ENCODE peak calls at places on chromosomes 3 and 15, in nine cellular contexts. One of them, this sample, is unnamed.
A peak's percentile ranks its signal among the peaks of the same experiment; 100 is the strongest.

GRCh38 chr3:125340121-125340520 is 35.0 kb downstream of the ZNF148 start:
- DNase-seq in substantia nigra: no peak
- DNase-seq in Daoy: no peak
- DNase-seq in M059J: peak; percentile 24
- DNase-seq in H7: no peak
- DNase-seq in GM13976: no peak
- DNase-seq in right atrium auricular region: no peak
- DNase-seq in NCI-H1694 treated with DMSO at 0.1 percent for 48 hours: no peak
- DNase-seq in fibroblast of pulmonary artery: no peak
- DNase-seq in this sample: no peak

GRCh38 chr3:39413691-39414420 is 7.3 kb downstream of the RPSA start:
- DNase-seq in fibroblast of pulmonary artery: peak; percentile 39
- DNase-seq in right atrium auricular region: no peak
- DNase-seq in Daoy: no peak
- DNase-seq in GM13976: no peak
- DNase-seq in H7: no peak
- DNase-seq in substantia nigra: no peak
- DNase-seq in M059J: no peak
- DNase-seq in NCI-H1694 treated with DMSO at 0.1 percent for 48 hours: no peak
- DNase-seq in this sample: no peak

GRCh38 chr3:132723024-132723462 is 834 bp upstream of the NPHP3 start:
- DNase-seq in GM13976: peak; percentile 37
- DNase-seq in substantia nigra: no peak
- DNase-seq in fibroblast of pulmonary artery: no peak
- DNase-seq in NCI-H1694 treated with DMSO at 0.1 percent for 48 hours: peak; percentile 73
- DNase-seq in Daoy: no peak
- DNase-seq in H7: no peak
- DNase-seq in right atrium auricular region: no peak
- DNase-seq in M059J: no peak
- DNase-seq in this sample: no peak

GRCh38 chr3:16512435-16513140 is 911 bp downstream of the RFTN1 start:
- DNase-seq in Daoy: peak; percentile 42
- DNase-seq in substantia nigra: no peak
- DNase-seq in NCI-H1694 treated with DMSO at 0.1 percent for 48 hours: no peak
- DNase-seq in right atrium auricular region: peak; percentile 66
- DNase-seq in M059J: no peak
- DNase-seq in H7: peak; percentile 74
- DNase-seq in GM13976: peak; percentile 52
- DNase-seq in fibroblast of pulmonary artery: no peak
- DNase-seq in this sample: no peak

GRCh38 chr3:27680517-27681246 is 41.4 kb downstream of the EOMES start:
- DNase-seq in right atrium auricular region: no peak
- DNase-seq in GM13976: no peak
- DNase-seq in substantia nigra: no peak
- DNase-seq in Daoy: no peak
- DNase-seq in NCI-H1694 treated with DMSO at 0.1 percent for 48 hours: no peak
- DNase-seq in fibroblast of pulmonary artery: no peak
- DNase-seq in M059J: no peak
- DNase-seq in H7: peak; percentile 26
- DNase-seq in this sample: peak; percentile 39

GRCh38 chr15:62857411-62857853 is 185.1 kb upstream of the TPM1 start:
- DNase-seq in fibroblast of pulmonary artery: no peak
- DNase-seq in GM13976: no peak
- DNase-seq in M059J: peak; percentile 84
- DNase-seq in Daoy: peak; percentile 54
- DNase-seq in substantia nigra: no peak
- DNase-seq in right atrium auricular region: no peak
- DNase-seq in NCI-H1694 treated with DMSO at 0.1 percent for 48 hours: no peak
- DNase-seq in H7: no peak
- DNase-seq in this sample: no peak

GRCh38 chr3:4712109-4712508 is 219.0 kb downstream of the ITPR1 start:
- DNase-seq in M059J: peak; percentile 75
- DNase-seq in substantia nigra: no peak
- DNase-seq in Daoy: peak; percentile 52
- DNase-seq in H7: no peak
- DNase-seq in NCI-H1694 treated with DMSO at 0.1 percent for 48 hours: no peak
- DNase-seq in right atrium auricular region: no peak
- DNase-seq in fibroblast of pulmonary artery: peak; percentile 55
- DNase-seq in GM13976: no peak
- DNase-seq in this sample: no peak

GRCh38 chr3:149443545-149443912 is 31.0 kb upstream of the TM4SF4 start:
- DNase-seq in M059J: peak; percentile 26
- DNase-seq in NCI-H1694 treated with DMSO at 0.1 percent for 48 hours: no peak
- DNase-seq in GM13976: no peak
- DNase-seq in Daoy: peak; percentile 39
- DNase-seq in right atrium auricular region: no peak
- DNase-seq in substantia nigra: no peak
- DNase-seq in H7: no peak
- DNase-seq in fibroblast of pulmonary artery: no peak
- DNase-seq in this sample: no peak

GRCh38 chr15:38145671-38146111 is 106.9 kb upstream of the SPRED1 start:
- DNase-seq in GM13976: no peak
- DNase-seq in NCI-H1694 treated with DMSO at 0.1 percent for 48 hours: no peak
- DNase-seq in H7: no peak
- DNase-seq in M059J: peak; percentile 20
- DNase-seq in right atrium auricular region: no peak
- DNase-seq in substantia nigra: no peak
- DNase-seq in fibroblast of pulmonary artery: no peak
- DNase-seq in Daoy: peak; percentile 26
- DNase-seq in this sample: no peak

GRCh38 chr3:171157980-171158379 is 131.5 kb upstream of the SLC2A2 start:
- DNase-seq in GM13976: no peak
- DNase-seq in right atrium auricular region: no peak
- DNase-seq in H7: no peak
- DNase-seq in substantia nigra: no peak
- DNase-seq in fibroblast of pulmonary artery: no peak
- DNase-seq in NCI-H1694 treated with DMSO at 0.1 percent for 48 hours: no peak
- DNase-seq in M059J: no peak
- DNase-seq in Daoy: no peak
- DNase-seq in this sample: no peak

GRCh38 chr3:52528596-52529375 is 4.9 kb downstream of the NT5DC2 start:
- DNase-seq in right atrium auricular region: no peak
- DNase-seq in Daoy: no peak
- DNase-seq in M059J: no peak
- DNase-seq in H7: peak; percentile 66
- DNase-seq in substantia nigra: no peak
- DNase-seq in fibroblast of pulmonary artery: no peak
- DNase-seq in GM13976: no peak
- DNase-seq in NCI-H1694 treated with DMSO at 0.1 percent for 48 hours: no peak
- DNase-seq in this sample: no peak